ENCODE peak calls at places on chromosomes 11 and 22, in five cellular contexts. P is GM12865, V is mesothelial cell of epicardium, R is fibroblast of villous mesenchyme, U is cardiac muscle cell. W is an unnamed sample.

GRCh38 chr11:94910281-94910680 is 63.1 kb downstream of the CWC15 start:
- DNase-seq in P (no peak), V (no peak), R (peak; percentile 76), U (peak; percentile 34), W (no peak)

GRCh38 chr11:126422446-126422845 is 67.0 kb downstream of the ST3GAL4 start:
- DNase-seq in P (no peak), V (no peak), R (no peak), U (no peak), W (no peak)

GRCh38 chr22:42626431-42626830 is 11.7 kb upstream of the POLDIP3 start:
- DNase-seq in P (no peak), V (no peak), R (no peak), U (no peak), W (no peak)

GRCh38 chr22:46646531-46647211 is 26.5 kb downstream of the GRAMD4 start:
- DNase-seq in P (no peak), V (no peak), R (no peak), U (no peak), W (no peak)

GRCh38 chr11:6968816-6969215 is 42.6 kb downstream of the ZNF215 start:
- DNase-seq in P (no peak), V (no peak), R (no peak), U (peak; percentile 23), W (no peak)

GRCh38 chr11:85590848-85591483 is 36.2 kb downstream of the DLG2 start:
- DNase-seq in P (peak; percentile 6), V (no peak), R (peak; percentile 21), U (peak; percentile 33), W (peak; percentile 38)

GRCh38 chr22:49147171-49147570 is 680.5 kb downstream of the BRD1 start:
- DNase-seq in P (no peak), V (no peak), R (no peak), U (no peak), W (no peak)

GRCh38 chr11:86136542-86136941 is 67.7 kb upstream of the PICALM start:
- DNase-seq in P (no peak), V (no peak), R (no peak), U (no peak), W (no peak)

GRCh38 chr11:108524422-108524821 is 26.2 kb upstream of the POGLUT3 start:
- DNase-seq in P (no peak), V (no peak), R (no peak), U (no peak), W (no peak)

DNA sequence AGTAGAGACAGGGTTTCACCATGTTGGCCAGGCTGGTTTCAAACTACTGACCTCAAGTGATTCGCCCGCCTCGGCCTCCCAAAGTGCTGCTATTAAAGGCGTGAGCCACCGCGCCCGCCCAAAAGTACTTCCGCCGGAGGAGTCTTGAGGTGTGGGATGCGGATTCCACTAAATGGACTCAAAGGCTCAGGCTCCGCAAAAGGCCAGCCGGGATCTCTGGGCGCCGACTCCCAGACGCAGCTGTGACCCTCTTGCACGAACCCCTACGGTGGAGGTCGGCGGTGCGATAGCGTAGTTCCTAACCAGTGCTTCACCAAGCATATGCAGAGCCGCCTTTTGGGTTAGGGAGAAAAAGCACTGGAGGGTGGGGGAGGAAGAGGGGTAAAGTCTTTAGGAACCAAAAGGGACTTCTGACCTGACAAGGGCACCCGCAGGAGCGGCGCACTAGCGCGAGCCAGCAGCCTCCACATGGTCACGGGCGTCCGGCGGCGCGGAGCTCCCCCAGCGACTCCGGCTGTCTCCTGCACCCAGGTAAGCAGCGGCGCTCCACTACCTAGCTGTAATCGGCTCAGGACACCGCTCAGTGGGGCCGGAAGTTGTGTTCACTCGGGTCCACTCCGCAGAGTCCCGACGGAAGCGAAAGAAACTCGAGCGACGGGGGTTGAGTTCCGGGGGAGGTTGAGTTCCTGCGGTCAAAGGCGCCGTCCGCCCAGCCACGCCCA is at the start of gene MRPL16:
- DNase-seq in P (peak; percentile 96), V (peak; percentile 73), R (peak; percentile 89), U (peak; percentile 93), W (peak; percentile 90)
- TF ChIP-seq CTCF in P (peak; percentile 37), V (peak; percentile 15), R (no peak), U (no peak), W (no peak)

GRCh38 chr11:35995872-35996271 is 52.0 kb downstream of the LDLRAD3 start:
- DNase-seq in P (no peak), V (no peak), R (peak; percentile 30), U (peak; percentile 54), W (no peak)
- TF ChIP-seq CTCF in P (no peak), V (no peak), R (no peak), U (no peak), W (no peak)

GRCh38 chr22:17786435-17787158 is 12.3 kb upstream of the BID start:
- DNase-seq in P (no peak), V (no peak), R (peak; percentile 30), U (peak; percentile 32), W (peak; percentile 76)
- TF ChIP-seq CTCF in P (no peak), V (no peak), R (no peak), U (no peak), W (no peak)

GRCh38 chr22:24107668-24108067 is 73.6 kb upstream of the SUSD2 start:
- DNase-seq in P (no peak), V (no peak), R (peak; percentile 73), U (peak; percentile 89), W (peak; percentile 60)

GRCh38 chr22:24109649-24110048 is 71.6 kb upstream of the SUSD2 start:
- DNase-seq in P (no peak), V (no peak), R (no peak), U (no peak), W (no peak)

GRCh38 chr22:24105661-24106060 is 75.6 kb upstream of the SUSD2 start:
- DNase-seq in P (no peak), V (no peak), R (no peak), U (no peak), W (no peak)

GRCh38 chr22:24106385-24107381 is 74.6 kb upstream of the SUSD2 start:
- DNase-seq in P (peak; percentile 71), V (no peak), R (no peak), U (no peak), W (no peak)

DNA sequence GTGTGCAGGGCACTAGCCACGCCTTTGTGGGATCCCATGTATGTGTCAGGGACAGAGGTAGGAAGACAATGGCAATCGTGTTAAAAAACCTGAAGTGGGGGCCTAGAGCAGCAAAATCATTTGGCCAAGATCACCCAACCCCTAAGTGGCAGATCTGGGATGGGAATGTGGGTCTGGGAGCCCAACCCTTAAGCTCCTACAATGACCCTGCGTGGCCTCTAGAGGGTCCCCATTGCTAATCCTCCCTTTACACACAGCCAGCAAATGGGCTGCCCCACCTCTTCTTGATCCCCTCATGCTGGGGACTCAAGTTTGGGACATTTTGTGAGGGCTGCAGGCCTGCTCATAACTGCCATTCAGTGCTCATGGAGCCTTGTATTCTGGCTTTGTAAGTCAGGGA is 73.2 kb upstream of the SUSD2 start:
- DNase-seq in P (no peak), V (no peak), R (no peak), U (no peak), W (no peak)
- TF ChIP-seq CTCF in P (peak; percentile 2), V (no peak), R (no peak), U (no peak), W (no peak)

DNA sequence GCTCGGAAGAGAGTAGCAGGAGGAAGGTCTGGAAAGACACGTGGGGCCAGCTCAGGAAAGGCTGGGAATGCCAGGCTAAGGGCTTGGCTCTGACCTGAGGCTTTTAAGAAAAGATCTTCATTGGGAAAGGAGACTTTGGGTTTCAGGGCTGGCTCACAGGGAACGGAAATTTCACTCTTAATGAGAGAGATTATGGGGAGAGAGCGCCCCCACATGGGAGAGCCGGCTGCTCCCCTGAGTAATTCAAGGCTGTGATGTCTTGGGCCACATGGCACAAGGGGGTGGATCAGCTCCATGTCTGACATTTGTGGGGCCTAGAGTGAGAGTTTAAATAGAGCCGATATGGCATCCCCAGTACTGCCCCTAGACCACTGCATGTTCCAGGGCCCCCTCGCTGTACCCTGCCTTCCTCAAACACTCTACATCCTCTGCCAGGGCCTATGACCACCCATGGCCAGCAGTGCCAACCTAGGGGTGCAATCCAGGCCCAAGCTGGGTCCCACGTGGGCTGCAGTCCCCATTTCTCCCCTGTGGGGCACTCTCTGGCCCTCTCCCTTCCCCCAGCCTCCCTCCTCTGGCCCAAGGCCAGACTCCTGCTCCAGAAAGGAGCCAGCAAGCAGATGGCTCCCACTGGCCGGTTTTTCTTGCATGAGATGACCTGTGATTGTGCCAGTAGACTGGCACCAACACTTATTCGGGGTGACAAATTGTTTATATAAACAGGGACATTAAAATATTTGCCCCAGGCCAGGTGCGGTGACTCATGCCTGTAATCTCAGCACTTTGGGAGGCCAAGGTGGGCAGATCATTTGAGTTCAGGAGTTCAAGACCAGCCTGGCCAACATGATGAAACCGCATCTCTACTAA is 75.2 kb downstream of the ISX start:
- DNase-seq in P (peak; percentile 83), V (no peak), R (no peak), U (no peak), W (peak; percentile 17)
- TF ChIP-seq CTCF in P (peak; percentile 70), V (peak; percentile 30), R (no peak), U (no peak), W (no peak)

GRCh38 chr22:37019309-37020191 is at the start of the genes MPST and TST:
- DNase-seq in P (peak; percentile 77), V (peak; percentile 57), R (peak; percentile 76), U (peak; percentile 77), W (peak; percentile 62)
- TF ChIP-seq CTCF in P (no peak), V (no peak), R (no peak), U (no peak), W (no peak)

GRCh38 chr11:31355817-31356216 is 13.7 kb downstream of the DCDC1 start:
- DNase-seq in P (no peak), V (no peak), R (no peak), U (no peak), W (peak; percentile 46)
- TF ChIP-seq CTCF in P (no peak), V (no peak), R (no peak), U (no peak), W (no peak)

GRCh38 chr11:46322759-46323158 is 24.5 kb upstream of the DGKZ start:
- DNase-seq in P (no peak), V (no peak), R (peak; percentile 56), U (peak; percentile 32), W (no peak)
- TF ChIP-seq CTCF in P (peak; percentile 28), V (no peak), R (peak; percentile 58), U (peak; percentile 41), W (no peak)

W was measured in MCF 10A.